ENCODE peak calls at places on chromosomes 1 and 21, in six cellular contexts. U is HepG2, J is K562, I is NT2/D1, R is H1, B is GM12878. T is an unnamed sample.

GRCh38 chr1:80445021-80445420 is 1355.7 kb upstream of the ADGRL2 start:
- DNase-seq in I (no peak), J (no peak), B (no peak), U (no peak), R (no peak), T (peak; percentile 16)

GRCh38 chr1:198118136-198118535 is 38.7 kb upstream of the NEK7 start:
- DNase-seq in U (no peak), B (no peak), I (no peak), J (no peak), R (no peak), T (no peak)

GRCh38 chr1:10724052-10724494 is 72.4 kb downstream of the CASZ1 start:
- DNase-seq in J (no peak), U (no peak), R (no peak), B (no peak), I (no peak), T (peak; percentile 12)

GRCh38 chr1:31910933-31911332 is 27.2 kb downstream of the PTP4A2 start:
- DNase-seq in B (peak; percentile 64), R (no peak), I (no peak), U (peak; percentile 77), J (no peak), T (no peak)

GRCh38 chr1:50332941-50333594 is 90.2 kb downstream of the DMRTA2 start:
- DNase-seq in I (peak; percentile 65), U (peak; percentile 21), B (no peak), R (peak; percentile 91), J (peak; percentile 88), T (no peak)

GRCh38 chr1:224329842-224330753 is at the start of gene NVL:
- DNase-seq in I (peak; percentile 94), R (peak; percentile 88), U (peak; percentile 82), B (peak; percentile 48), J (peak; percentile 94), T (peak; percentile 86)

GRCh38 chr1:225422033-225422605 is 5.7 kb downstream of the LBR start:
- DNase-seq in U (no peak), R (no peak), J (no peak), I (no peak), B (no peak), T (no peak)

GRCh38 chr1:62437273-62437945 is 560 bp downstream of the USP1 start:
- DNase-seq in J (no peak), R (no peak), I (peak; percentile 15), B (no peak), U (no peak), T (no peak)

GRCh38 chr1:78522136-78522535 is 31.4 kb downstream of the PTGFR start:
- DNase-seq in U (no peak), J (no peak), I (no peak), R (no peak), B (no peak), T (no peak)

GRCh38 chr1:48741380-48741779 is 35.3 kb downstream of the BEND5 start:
- DNase-seq in U (no peak), J (no peak), B (no peak), R (no peak), I (no peak), T (no peak)

GRCh38 chr1:109819365-109819764 is 55.6 kb upstream of the EPS8L3 start:
- DNase-seq in I (no peak), R (peak; percentile 38), U (no peak), J (no peak), B (no peak), T (no peak)

GRCh38 chr1:147545133-147545532 is 3.8 kb downstream of the BCL9 start:
- DNase-seq in B (peak; percentile 24), J (no peak), I (no peak), U (no peak), R (peak; percentile 52), T (peak; percentile 66)

GRCh38 chr1:115242543-115242942 is 95.5 kb downstream of the NGF start:
- DNase-seq in I (no peak), B (no peak), J (no peak), U (no peak), R (no peak), T (no peak)

GRCh38 chr1:25902462-25902861 is 3.8 kb downstream of the STMN1 start:
- DNase-seq in R (no peak), B (no peak), J (no peak), I (no peak), U (no peak), T (no peak)

GRCh38 chr1:62438163-62438562 is 1.3 kb downstream of the USP1 start:
- DNase-seq in R (no peak), I (no peak), U (no peak), J (no peak), B (no peak), T (no peak)

GRCh38 chr21:26795866-26796329 is 49.3 kb downstream of the ADAMTS1 start:
- DNase-seq in I (no peak), B (no peak), R (no peak), U (no peak), J (no peak), T (no peak)

GRCh38 chr21:36211660-36212512 is 55.3 kb downstream of the DOP1B start:
- DNase-seq in J (no peak), R (no peak), U (no peak), I (no peak), B (no peak), T (no peak)

GRCh38 chr1:181087400-181087901 is 1.0 kb upstream of the IER5 start:
- DNase-seq in I (no peak), B (no peak), R (no peak), U (no peak), J (peak; percentile 37), T (no peak)

GRCh38 chr1:241697640-241698018 is 45.5 kb downstream of the WDR64 start:
- DNase-seq in B (no peak), U (no peak), R (no peak), I (no peak), J (no peak), T (no peak)

GRCh38 chr1:174870319-174870718 is 129.4 kb upstream of the CACYBP start:
- DNase-seq in B (no peak), U (no peak), J (no peak), I (no peak), R (no peak), T (no peak)

GRCh38 chr1:23111600-23112535 is 56.8 kb downstream of the LUZP1 start:
- DNase-seq in J (no peak), U (no peak), I (no peak), B (no peak), R (no peak), T (no peak)

GRCh38 chr21:33022828-33023573 is 2.7 kb upstream of the OLIG2 start:
- DNase-seq in J (no peak), R (peak; percentile 72), I (no peak), U (no peak), B (no peak), T (no peak)

GRCh38 chr1:214934035-214934434 is 148.5 kb upstream of the KCNK2 start:
- DNase-seq in J (no peak), I (no peak), B (no peak), U (no peak), R (no peak), T (no peak)

GRCh38 chr1:169161512-169162194 is 55.2 kb downstream of the ATP1B1 start:
- DNase-seq in R (no peak), J (no peak), I (no peak), U (peak; percentile 27), B (peak; percentile 34), T (peak; percentile 19)

GRCh38 chr21:35088235-35088865 is 39.2 kb upstream of the RUNX1 start:
- DNase-seq in I (no peak), B (no peak), U (no peak), R (no peak), J (no peak), T (no peak)

GRCh38 chr1:211789641-211790464 is 40.7 kb downstream of the LPGAT1 start:
- DNase-seq in B (no peak), J (no peak), I (no peak), R (no peak), U (peak; percentile 67), T (no peak)

GRCh38 chr1:206635983-206636354 is 633 bp downstream of the DYRK3 start:
- DNase-seq in I (no peak), J (no peak), R (no peak), U (no peak), B (no peak), T (no peak)

GRCh38 chr1:70910013-70910412 is 137.6 kb downstream of the PTGER3 start:
- DNase-seq in I (no peak), J (no peak), B (no peak), U (no peak), R (no peak), T (no peak)

GRCh38 chr1:166113630-166114029 is 53.2 kb downstream of the FAM78B start:
- DNase-seq in B (no peak), R (no peak), I (no peak), U (no peak), J (no peak), T (no peak)

DNA sequence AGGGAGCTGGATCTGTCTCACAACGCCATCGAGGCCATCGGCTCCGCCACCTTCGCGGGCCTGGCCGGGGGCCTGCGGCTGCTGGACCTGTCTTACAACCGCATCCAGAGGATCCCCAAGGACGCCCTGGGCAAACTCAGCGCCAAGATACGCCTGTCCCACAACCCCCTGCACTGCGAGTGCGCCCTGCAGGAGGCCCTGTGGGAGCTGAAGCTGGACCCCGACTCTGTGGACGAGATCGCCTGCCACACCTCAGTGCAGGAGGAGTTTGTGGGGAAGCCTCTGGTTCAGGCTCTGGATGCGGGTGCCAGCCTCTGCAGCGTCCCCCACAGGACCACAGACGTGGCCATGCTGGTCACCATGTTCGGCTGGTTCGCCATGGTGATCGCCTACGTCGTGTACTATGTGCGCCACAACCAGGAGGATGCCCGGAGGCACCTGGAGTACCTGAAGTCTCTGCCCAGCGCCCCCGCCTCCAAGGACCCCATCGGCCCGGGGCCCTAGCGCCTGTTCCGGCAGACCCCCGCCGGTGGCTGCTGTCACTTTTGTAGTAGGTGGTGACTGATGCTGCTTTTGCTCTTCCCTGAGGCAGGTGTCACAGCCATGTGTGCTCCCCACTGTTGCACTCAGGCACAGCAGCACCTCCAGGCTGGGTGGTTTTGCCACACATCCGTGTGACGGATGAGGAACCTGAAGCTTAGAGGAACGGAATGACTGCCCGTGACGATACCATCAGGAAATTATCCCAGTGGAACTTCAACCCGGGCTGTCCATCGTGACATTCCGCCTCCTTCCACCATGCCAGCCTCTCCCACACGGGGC is 1.8 kb downstream of the LRRC3 start:
- DNase-seq in J (no peak), R (no peak), B (no peak), U (no peak), I (no peak), T (no peak)
- TF ChIP-seq ZNF274 in J (no peak), R (no peak), B (no peak), U (no peak), I (no peak), T (no peak)

DNA sequence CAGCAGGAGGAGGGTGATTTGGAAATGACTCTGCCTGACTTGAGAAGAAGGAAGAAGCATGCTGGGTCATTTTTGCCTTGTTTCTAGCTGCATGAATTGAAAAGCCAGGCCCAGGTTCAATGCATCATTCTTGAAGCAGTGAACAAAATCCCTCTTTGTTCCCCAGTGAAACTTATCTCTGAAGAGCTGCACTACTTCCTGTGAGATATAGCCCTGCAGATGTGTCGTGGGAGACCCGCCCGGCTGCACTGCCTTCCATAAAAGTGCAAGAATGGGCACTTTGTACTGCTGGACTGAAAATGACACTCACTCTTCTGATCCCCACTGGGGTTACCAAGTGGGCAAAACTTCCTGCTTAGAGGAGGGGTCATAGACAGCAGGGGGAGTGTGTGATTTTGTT is 249.2 kb upstream of the NFIA start:
- DNase-seq in B (no peak), J (no peak), I (no peak), U (peak; percentile 41), R (no peak), T (no peak)
- TF ChIP-seq ZNF274 in B (no peak), J (no peak), I (no peak), U (no peak), R (no peak), T (no peak)

GRCh38 chr1:203590559-203590958 is 36.1 kb upstream of the ATP2B4 start:
- DNase-seq in J (no peak), I (no peak), B (no peak), R (no peak), U (no peak), T (no peak)
- TF ChIP-seq ZNF274 in J (no peak), I (no peak), B (no peak), R (no peak), U (no peak), T (no peak)

GRCh38 chr1:6148497-6149241 is 31.5 kb downstream of the CHD5 start:
- DNase-seq in I (no peak), R (peak; percentile 93), U (no peak), B (no peak), J (peak; percentile 100), T (peak; percentile 48)
- TF ChIP-seq ZNF274 in I (no peak), R (no peak), U (no peak), B (no peak), J (no peak), T (no peak)